ENCODE peak calls at places on chromosomes 6 and 20, in four cellular contexts. S, P, F and Q are unnamed samples.
A peak's percentile ranks its signal among the peaks of the same experiment; 100 is the strongest.

GRCh38 chr6:102039450-102039849 is 645.9 kb downstream of the GRIK2 start:
- DNase-seq in S (no peak), P (no peak), F (no peak), Q (no peak)

GRCh38 chr6:155315516-155315871 is 1.2 kb upstream of the TFB1M start:
- DNase-seq in S (peak; percentile 41), P (no peak), F (no peak), Q (peak; percentile 49)

GRCh38 chr6:36933102-36933501 is 21.4 kb upstream of the PI16 start:
- DNase-seq in S (peak; percentile 23), P (no peak), F (no peak), Q (no peak)

GRCh38 chr6:105896821-105897095 is 189.4 kb upstream of the PRDM1 start:
- DNase-seq in S (no peak), P (peak; percentile 3), F (no peak), Q (no peak)

GRCh38 chr20:25378189-25378883 is 12.3 kb downstream of the ABHD12 start:
- DNase-seq in S (no peak), P (no peak), F (no peak), Q (no peak)

GRCh38 chr6:130152908-130153510 is 69.7 kb downstream of the SAMD3 start:
- DNase-seq in S (no peak), P (no peak), F (no peak), Q (no peak)

GRCh38 chr20:37095609-37096414 is at the start of gene RBL1:
- DNase-seq in S (peak; percentile 86), P (peak; percentile 87), F (peak; percentile 60), Q (peak; percentile 96)

GRCh38 chr6:958531-958930 is 265.6 kb upstream of the EXOC2 start:
- DNase-seq in S (no peak), P (no peak), F (no peak), Q (no peak)

GRCh38 chr6:157714153-157714490 is 108.9 kb upstream of the SNX9 start:
- DNase-seq in S (no peak), P (no peak), F (no peak), Q (no peak)

GRCh38 chr6:131268303-131268702 is 133.0 kb downstream of the AKAP7 start:
- DNase-seq in S (no peak), P (no peak), F (no peak), Q (no peak)

GRCh38 chr6:8462169-8462568 is 26.8 kb upstream of the SLC35B3 start:
- DNase-seq in S (no peak), P (no peak), F (no peak), Q (no peak)

GRCh38 chr6:30564114-30564513 is 7.0 kb downstream of the PRR3 start:
- DNase-seq in S (no peak), P (no peak), F (no peak), Q (no peak)

GRCh38 chr6:113736978-113737377 is 120.2 kb upstream of the MARCKS start:
- DNase-seq in S (no peak), P (no peak), F (no peak), Q (no peak)

GRCh38 chr6:1477432-1478090 is 88.2 kb downstream of the FOXF2 start:
- DNase-seq in S (peak; percentile 58), P (peak; percentile 18), F (no peak), Q (no peak)

GRCh38 chr20:36307412-36308317 is 1.5 kb downstream of the DLGAP4 start:
- DNase-seq in S (no peak), P (no peak), F (no peak), Q (no peak)

GRCh38 chr6:157054531-157054979 is 268.8 kb downstream of the TMEM242 start:
- DNase-seq in S (no peak), P (no peak), F (no peak), Q (peak; percentile 50)

GRCh38 chr6:153092082-153093013 is 38.7 kb downstream of the RGS17 start:
- DNase-seq in S (peak; percentile 81), P (no peak), F (peak; percentile 43), Q (peak; percentile 43)

GRCh38 chr6:168934856-168935627 is 318.6 kb downstream of the THBS2 start:
- DNase-seq in S (no peak), P (no peak), F (no peak), Q (no peak)

DNA sequence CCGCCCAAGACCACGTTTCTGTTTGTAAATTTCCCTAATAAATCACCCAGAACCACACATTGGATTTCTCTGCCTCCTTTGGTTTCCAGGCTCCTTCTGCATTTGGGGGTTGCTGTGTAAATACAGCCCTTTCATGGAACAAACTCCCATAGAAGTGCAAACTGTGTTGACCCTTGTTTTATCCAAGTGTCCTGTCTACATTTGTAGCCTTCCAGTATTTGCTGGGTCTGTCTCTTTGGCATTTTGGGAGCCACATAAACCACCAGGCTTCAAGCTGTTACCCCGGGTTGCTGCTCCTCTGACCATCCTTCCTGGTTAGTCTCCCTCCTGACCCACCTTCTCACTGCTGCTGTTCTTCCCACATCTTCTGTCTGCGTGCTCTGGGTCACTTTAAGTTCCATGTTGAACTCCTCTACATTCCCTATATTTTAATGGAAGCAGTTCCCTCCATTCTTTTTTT is 7.6 kb upstream of the MTHFD1L start:
- DNase-seq in S (no peak), P (peak; percentile 24), F (no peak), Q (no peak)
- TF ChIP-seq POLR2A in S (peak; percentile 10), P (no peak), F (no peak), Q (no peak)

GRCh38 chr6:108106261-108106660 is 31.7 kb upstream of the OSTM1 start:
- DNase-seq in S (no peak), P (no peak), F (no peak), Q (no peak)
- TF ChIP-seq MYC in S (no peak), P (no peak), F (no peak), Q (no peak)

GRCh38 chr6:7172605-7173185 is 64.9 kb downstream of the RREB1 start:
- DNase-seq in S (peak; percentile 64), P (no peak), F (no peak), Q (peak; percentile 64)
- TF ChIP-seq POLR2A in S (no peak), P (no peak), F (no peak), Q (no peak)

GRCh38 chr6:71194730-71195129 is 93.9 kb upstream of the OGFRL1 start:
- DNase-seq in S (no peak), P (peak; percentile 5), F (no peak), Q (no peak)

GRCh38 chr6:71199796-71200195 is 88.8 kb upstream of the OGFRL1 start:
- DNase-seq in S (no peak), P (no peak), F (no peak), Q (no peak)

GRCh38 chr6:71197267-71197666 is 91.3 kb upstream of the OGFRL1 start:
- DNase-seq in S (no peak), P (no peak), F (no peak), Q (no peak)

GRCh38 chr6:71198908-71199307 is 89.7 kb upstream of the OGFRL1 start:
- DNase-seq in S (no peak), P (no peak), F (no peak), Q (no peak)

DNA sequence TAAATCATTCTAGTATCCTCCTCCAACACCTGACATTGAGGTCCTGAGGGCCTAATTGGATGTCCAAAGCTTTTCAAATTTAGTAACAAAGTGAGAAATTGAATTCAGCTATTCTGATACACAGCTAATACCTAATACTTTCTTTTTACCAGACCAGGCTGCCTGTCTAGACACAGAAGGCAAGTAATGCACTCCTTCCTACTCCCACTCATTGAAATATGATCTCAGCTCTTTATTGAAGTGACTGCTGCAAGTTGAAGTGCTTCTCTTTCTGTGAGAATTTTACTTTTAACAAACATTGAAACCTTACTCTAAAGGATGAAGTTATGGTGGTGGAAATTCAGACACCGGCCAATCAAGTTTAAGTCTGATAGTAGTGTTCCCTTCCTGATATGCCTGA is 90.8 kb upstream of the OGFRL1 start:
- DNase-seq in S (no peak), P (no peak), F (no peak), Q (no peak)
- TF ChIP-seq MYC in S (no peak), P (no peak), F (no peak), Q (no peak)

GRCh38 chr6:46135176-46135575 is 5.4 kb downstream of the ENPP4 start:
- DNase-seq in S (no peak), P (no peak), F (no peak), Q (no peak)

GRCh38 chr6:46134216-46134615 is 4.4 kb downstream of the ENPP4 start:
- DNase-seq in S (no peak), P (no peak), F (no peak), Q (no peak)

GRCh38 chr6:46138281-46138680 is 8.5 kb downstream of the ENPP4 start:
- DNase-seq in S (no peak), P (no peak), F (no peak), Q (no peak)

DNA sequence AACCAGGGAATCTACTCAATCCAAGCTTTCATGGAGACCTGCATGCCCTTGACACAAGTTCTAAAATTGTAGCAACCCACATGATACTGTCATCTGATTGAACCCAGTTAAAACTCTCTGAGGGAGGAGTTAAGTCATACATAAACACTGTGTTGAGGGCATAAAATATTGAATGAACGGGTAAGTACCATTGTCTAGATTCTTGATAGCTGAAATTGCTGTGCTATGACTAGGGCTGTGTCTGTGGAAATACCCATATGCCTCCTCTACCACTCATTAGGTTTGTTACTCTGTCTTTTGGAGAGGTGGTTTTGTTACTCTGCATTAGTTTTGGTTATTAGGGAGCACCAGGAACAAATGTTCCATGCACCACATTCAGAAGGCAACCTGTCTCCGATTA is 7.6 kb downstream of the ENPP4 start:
- DNase-seq in S (no peak), P (no peak), F (no peak), Q (no peak)
- TF ChIP-seq POLR2A in S (no peak), P (no peak), F (no peak), Q (no peak)

DNA sequence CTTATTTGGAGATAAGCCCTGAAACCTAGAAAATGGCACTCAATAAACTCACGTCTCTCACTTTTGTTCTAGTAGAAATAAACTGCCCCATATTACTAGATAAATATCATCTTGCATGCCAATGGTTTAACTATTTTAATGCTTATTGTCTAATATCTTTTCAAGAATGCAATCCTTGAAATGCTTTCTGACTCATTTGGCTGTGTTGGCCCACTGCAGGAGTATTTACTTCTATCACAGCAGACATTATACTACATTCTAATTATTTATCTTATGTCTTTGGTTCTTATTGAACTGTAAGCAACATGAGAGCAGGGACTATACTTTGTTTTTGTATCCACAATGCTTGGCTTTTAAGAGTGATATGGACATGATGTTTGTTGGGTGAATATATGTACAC is 292.2 kb upstream of the RSPO3 start:
- DNase-seq in S (no peak), P (no peak), F (no peak), Q (no peak)
- TF ChIP-seq MYC in S (no peak), P (no peak), F (no peak), Q (no peak)

GRCh38 chr20:38144608-38145093 is 20.4 kb downstream of the TGM2 start:
- DNase-seq in S (no peak), P (no peak), F (no peak), Q (peak; percentile 20)

GRCh38 chr20:38141889-38142494 is 23.1 kb downstream of the TGM2 start:
- DNase-seq in S (no peak), P (no peak), F (no peak), Q (no peak)

GRCh38 chr20:38145094-38146075 is 19.7 kb downstream of the TGM2 start:
- DNase-seq in S (peak; percentile 38), P (no peak), F (no peak), Q (peak; percentile 60)

GRCh38 chr20:38143238-38143645 is 21.8 kb downstream of the TGM2 start:
- DNase-seq in S (no peak), P (peak; percentile 65), F (no peak), Q (no peak)

GRCh38 chr20:38143646-38144554 is 21.2 kb downstream of the TGM2 start:
- DNase-seq in S (peak; percentile 96), P (peak; percentile 63), F (no peak), Q (peak; percentile 81)
- TF ChIP-seq POLR2A in S (peak; percentile 69), P (no peak), F (no peak), Q (no peak)